ENCODE peak calls at places on chromosomes 12 and 14, in five cellular contexts. One of them, this sample, is unnamed.
A peak's percentile ranks its signal among the peaks of the same experiment; 100 is the strongest.

GRCh38 chr12:89373772-89374572 is 21.7 kb upstream of the DUSP6 start:
- DNase-seq in K562: no peak
- DNase-seq in HepG2: no peak
- DNase-seq in GM12878: no peak
- DNase-seq in SK-N-SH: no peak
- DNase-seq in this sample: no peak

GRCh38 chr12:98211914-98212695 is 303.3 kb upstream of the TMPO start:
- DNase-seq in K562: no peak
- DNase-seq in HepG2: no peak
- DNase-seq in GM12878: no peak
- DNase-seq in SK-N-SH: no peak
- DNase-seq in this sample: no peak

GRCh38 chr12:29008786-29009185 is 140.3 kb upstream of the FAR2 start:
- DNase-seq in K562: no peak
- DNase-seq in HepG2: no peak
- DNase-seq in GM12878: no peak
- DNase-seq in SK-N-SH: no peak
- DNase-seq in this sample: no peak

GRCh38 chr12:22286569-22286968 is 47.9 kb downstream of the ST8SIA1 start:
- DNase-seq in K562: no peak
- DNase-seq in HepG2: no peak
- DNase-seq in GM12878: no peak
- DNase-seq in SK-N-SH: no peak
- DNase-seq in this sample: no peak

GRCh38 chr12:19778822-19779221 is 339.5 kb downstream of the AEBP2 start:
- DNase-seq in K562: no peak
- DNase-seq in HepG2: no peak
- DNase-seq in GM12878: no peak
- DNase-seq in SK-N-SH: no peak
- DNase-seq in this sample: no peak

GRCh38 chr14:90733139-90733808 is 83.0 kb downstream of the TTC7B start:
- DNase-seq in K562: no peak
- DNase-seq in HepG2: no peak
- DNase-seq in GM12878: no peak
- DNase-seq in SK-N-SH: no peak
- DNase-seq in this sample: no peak

GRCh38 chr14:94876306-94876705 is 106.4 kb upstream of the GSC start:
- DNase-seq in K562: no peak
- DNase-seq in HepG2: no peak
- DNase-seq in GM12878: no peak
- DNase-seq in SK-N-SH: no peak
- DNase-seq in this sample: no peak

GRCh38 chr14:63030113-63030512 is 15.1 kb downstream of the KCNH5 start:
- DNase-seq in K562: no peak
- DNase-seq in HepG2: no peak
- DNase-seq in GM12878: no peak
- DNase-seq in SK-N-SH: no peak
- DNase-seq in this sample: no peak

GRCh38 chr12:6771091-6771495 is 1.2 kb upstream of the LAG3 start:
- DNase-seq in K562: no peak
- DNase-seq in HepG2: no peak
- DNase-seq in GM12878: no peak
- DNase-seq in SK-N-SH: no peak
- DNase-seq in this sample: peak; percentile 57

GRCh38 chr14:104118006-104118844 is 20.2 kb upstream of the KIF26A start:
- DNase-seq in K562: no peak
- DNase-seq in HepG2: no peak
- DNase-seq in GM12878: no peak
- DNase-seq in SK-N-SH: peak; percentile 22
- DNase-seq in this sample: no peak

GRCh38 chr12:1443421-1444141 is 150.8 kb downstream of the FBXL14 start:
- DNase-seq in K562: no peak
- DNase-seq in HepG2: no peak
- DNase-seq in GM12878: no peak
- DNase-seq in SK-N-SH: no peak
- DNase-seq in this sample: no peak

GRCh38 chr12:16520328-16520727 is 85.6 kb downstream of the LMO3 start:
- DNase-seq in K562: no peak
- DNase-seq in HepG2: no peak
- DNase-seq in GM12878: no peak
- DNase-seq in SK-N-SH: no peak
- DNase-seq in this sample: peak; percentile 14

GRCh38 chr12:121139301-121139700 is 6.6 kb downstream of the P2RX7 start:
- DNase-seq in K562: no peak
- DNase-seq in HepG2: no peak
- DNase-seq in GM12878: no peak
- DNase-seq in SK-N-SH: no peak
- DNase-seq in this sample: no peak

GRCh38 chr12:31118831-31119530 is 45.3 kb downstream of the DDX11 start:
- DNase-seq in K562: peak; percentile 64
- DNase-seq in HepG2: no peak
- DNase-seq in GM12878: no peak
- DNase-seq in SK-N-SH: peak; percentile 72
- DNase-seq in this sample: no peak

GRCh38 chr14:70809238-70810214 is at the start of gene MAP3K9:
- DNase-seq in K562: peak; percentile 82
- DNase-seq in HepG2: peak; percentile 96
- DNase-seq in GM12878: peak; percentile 89
- DNase-seq in SK-N-SH: peak; percentile 98
- DNase-seq in this sample: peak; percentile 57

GRCh38 chr14:55847766-55848165 is 267.8 kb downstream of the KTN1 start:
- DNase-seq in K562: no peak
- DNase-seq in HepG2: no peak
- DNase-seq in GM12878: no peak
- DNase-seq in SK-N-SH: no peak
- DNase-seq in this sample: no peak

GRCh38 chr12:75660805-75661404 is 149.5 kb upstream of the KRR1 start:
- DNase-seq in K562: no peak
- DNase-seq in HepG2: no peak
- DNase-seq in GM12878: no peak
- DNase-seq in SK-N-SH: no peak
- DNase-seq in this sample: no peak

GRCh38 chr12:53940448-53941014 is 1.9 kb downstream of the HOXC13 start:
- DNase-seq in K562: no peak
- DNase-seq in HepG2: no peak
- DNase-seq in GM12878: no peak
- DNase-seq in SK-N-SH: no peak
- DNase-seq in this sample: no peak

GRCh38 chr14:103518416-103519042 is 4.1 kb downstream of the CKB start:
- DNase-seq in K562: peak; percentile 77
- DNase-seq in HepG2: peak; percentile 51
- DNase-seq in GM12878: no peak
- DNase-seq in SK-N-SH: peak; percentile 92
- DNase-seq in this sample: no peak

GRCh38 chr12:122503147-122503751 is 2.5 kb upstream of the ZCCHC8 start:
- DNase-seq in K562: no peak
- DNase-seq in HepG2: no peak
- DNase-seq in GM12878: no peak
- DNase-seq in SK-N-SH: no peak
- DNase-seq in this sample: no peak

GRCh38 chr12:9077576-9078031 is 38.1 kb downstream of the A2M start:
- DNase-seq in K562: no peak
- DNase-seq in HepG2: no peak
- DNase-seq in GM12878: no peak
- DNase-seq in SK-N-SH: no peak
- DNase-seq in this sample: no peak

GRCh38 chr12:39595923-39596322 is 23.7 kb downstream of the ABCD2 start:
- DNase-seq in K562: no peak
- DNase-seq in HepG2: no peak
- DNase-seq in GM12878: no peak
- DNase-seq in SK-N-SH: no peak
- DNase-seq in this sample: no peak

GRCh38 chr14:42459171-42459685 is 852.6 kb downstream of the LRFN5 start:
- DNase-seq in K562: no peak
- DNase-seq in HepG2: no peak
- DNase-seq in GM12878: no peak
- DNase-seq in SK-N-SH: no peak
- DNase-seq in this sample: no peak

GRCh38 chr12:53428741-53429140 is 5.1 kb downstream of the AMHR2 start:
- DNase-seq in K562: no peak
- DNase-seq in HepG2: no peak
- DNase-seq in GM12878: no peak
- DNase-seq in SK-N-SH: no peak
- DNase-seq in this sample: no peak

GRCh38 chr14:76872796-76873432 is 46.7 kb downstream of the LRRC74A start:
- DNase-seq in K562: peak; percentile 60
- DNase-seq in HepG2: peak; percentile 14
- DNase-seq in GM12878: no peak
- DNase-seq in SK-N-SH: peak; percentile 80
- DNase-seq in this sample: no peak

GRCh38 chr12:4813741-4814140 is 93.5 kb downstream of the GALNT8 start:
- DNase-seq in K562: no peak
- DNase-seq in HepG2: no peak
- DNase-seq in GM12878: no peak
- DNase-seq in SK-N-SH: no peak
- DNase-seq in this sample: no peak
- TF ChIP-seq GABPA in K562: no peak
- TF ChIP-seq GABPA in HepG2: no peak
- TF ChIP-seq GABPA in GM12878: no peak
- TF ChIP-seq GABPA in SK-N-SH: no peak
- TF ChIP-seq GABPA in this sample: no peak

GRCh38 chr12:14825256-14825655 is 11.3 kb upstream of the SMCO3 start:
- DNase-seq in K562: no peak
- DNase-seq in HepG2: no peak
- DNase-seq in GM12878: no peak
- DNase-seq in SK-N-SH: no peak
- DNase-seq in this sample: no peak
- TF ChIP-seq GABPA in K562: no peak
- TF ChIP-seq GABPA in HepG2: no peak
- TF ChIP-seq GABPA in GM12878: no peak
- TF ChIP-seq GABPA in SK-N-SH: no peak
- TF ChIP-seq GABPA in this sample: no peak

DNA sequence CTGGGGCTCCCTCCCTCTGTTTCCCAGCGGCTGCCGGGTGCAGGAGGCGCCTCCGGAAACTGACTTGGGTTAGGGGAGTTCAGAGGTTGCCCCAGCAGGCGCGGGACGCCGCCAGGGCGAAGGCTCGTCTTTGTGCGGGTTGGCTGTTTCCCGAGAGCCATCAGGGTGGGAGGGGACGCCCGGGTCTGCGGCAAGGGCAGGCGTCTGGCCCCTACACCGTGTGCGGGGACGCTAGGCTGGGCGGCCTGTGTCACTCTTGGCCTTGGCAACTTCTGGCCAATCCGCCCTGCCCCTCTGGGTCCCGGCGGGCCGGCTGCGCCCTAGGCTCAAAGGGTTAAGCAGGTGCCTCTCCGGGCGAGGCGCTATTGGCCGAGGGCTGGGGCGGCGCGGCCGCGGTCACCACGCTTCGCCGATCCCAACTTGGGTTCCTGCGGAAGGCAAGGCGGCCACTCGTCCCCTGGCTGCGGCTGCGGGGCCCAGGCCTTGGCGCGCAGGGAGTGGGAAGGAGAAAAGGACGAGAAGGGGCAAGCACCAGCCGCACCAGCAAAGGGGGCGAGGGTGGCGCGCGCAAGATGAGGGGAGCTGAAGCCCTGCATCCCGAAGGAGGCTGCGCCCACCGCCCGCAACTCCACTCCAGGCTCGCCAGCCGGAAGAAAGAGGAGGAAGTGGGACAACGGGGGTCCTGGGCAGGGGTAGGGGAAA is 5.6 kb upstream of the NPAS3 start:
- DNase-seq in K562: no peak
- DNase-seq in HepG2: no peak
- DNase-seq in GM12878: no peak
- DNase-seq in SK-N-SH: peak; percentile 59
- DNase-seq in this sample: no peak
- TF ChIP-seq GABPA in K562: no peak
- TF ChIP-seq GABPA in HepG2: no peak
- TF ChIP-seq GABPA in GM12878: no peak
- TF ChIP-seq GABPA in SK-N-SH: no peak
- TF ChIP-seq GABPA in this sample: no peak

GRCh38 chr12:124655317-124656213 is 88.2 kb upstream of the NCOR2 start:
- DNase-seq in K562: no peak
- DNase-seq in HepG2: no peak
- DNase-seq in GM12878: no peak
- DNase-seq in SK-N-SH: peak; percentile 83
- DNase-seq in this sample: peak; percentile 24

GRCh38 chr12:124651508-124652273 is 84.3 kb upstream of the NCOR2 start:
- DNase-seq in K562: peak; percentile 25
- DNase-seq in HepG2: no peak
- DNase-seq in GM12878: no peak
- DNase-seq in SK-N-SH: peak; percentile 67
- DNase-seq in this sample: no peak

GRCh38 chr12:124654666-124655316 is 87.4 kb upstream of the NCOR2 start:
- DNase-seq in K562: no peak
- DNase-seq in HepG2: no peak
- DNase-seq in GM12878: no peak
- DNase-seq in SK-N-SH: peak; percentile 90
- DNase-seq in this sample: no peak

GRCh38 chr12:124652661-124653060 is 85.2 kb upstream of the NCOR2 start:
- DNase-seq in K562: no peak
- DNase-seq in HepG2: no peak
- DNase-seq in GM12878: no peak
- DNase-seq in SK-N-SH: no peak
- DNase-seq in this sample: no peak

GRCh38 chr12:124653169-124653931 is 85.9 kb upstream of the NCOR2 start:
- DNase-seq in K562: peak; percentile 30
- DNase-seq in HepG2: no peak
- DNase-seq in GM12878: no peak
- DNase-seq in SK-N-SH: no peak
- DNase-seq in this sample: no peak
- TF ChIP-seq GABPA in K562: no peak
- TF ChIP-seq GABPA in HepG2: no peak
- TF ChIP-seq GABPA in GM12878: no peak
- TF ChIP-seq GABPA in SK-N-SH: no peak
- TF ChIP-seq GABPA in this sample: no peak